ENCODE peak calls at places on chromosomes 3 and 15, in five cellular contexts. One of them, this sample, is unnamed.

GRCh38 chr3:130963878-130964277 is 62.7 kb downstream of the ASTE1 start:
- DNase-seq in neural progenitor cell: peak; percentile 81
- DNase-seq in uterus: no peak
- DNase-seq in CD8-positive, alpha-beta memory T cell: no peak
- DNase-seq in prostate gland: no peak
- DNase-seq in this sample: peak; percentile 51

GRCh38 chr15:36948982-36949381 is 151.4 kb downstream of the MEIS2 start:
- DNase-seq in neural progenitor cell: peak; percentile 24
- DNase-seq in uterus: no peak
- DNase-seq in CD8-positive, alpha-beta memory T cell: no peak
- DNase-seq in prostate gland: no peak
- DNase-seq in this sample: no peak

GRCh38 chr3:42632146-42632545 is 21.4 kb upstream of the ZBTB47 start:
- DNase-seq in neural progenitor cell: no peak
- DNase-seq in uterus: no peak
- DNase-seq in CD8-positive, alpha-beta memory T cell: no peak
- DNase-seq in prostate gland: no peak
- DNase-seq in this sample: no peak

GRCh38 chr3:464255-464654 is 267.7 kb downstream of the CHL1 start:
- DNase-seq in neural progenitor cell: no peak
- DNase-seq in uterus: no peak
- DNase-seq in CD8-positive, alpha-beta memory T cell: no peak
- DNase-seq in prostate gland: no peak
- DNase-seq in this sample: no peak

GRCh38 chr15:48315041-48315440 is 16.2 kb upstream of the DUT start:
- DNase-seq in neural progenitor cell: no peak
- DNase-seq in uterus: no peak
- DNase-seq in CD8-positive, alpha-beta memory T cell: no peak
- DNase-seq in prostate gland: no peak
- DNase-seq in this sample: no peak

GRCh38 chr3:82033186-82033585 is 271.7 kb upstream of the GBE1 start:
- DNase-seq in neural progenitor cell: no peak
- DNase-seq in uterus: no peak
- DNase-seq in CD8-positive, alpha-beta memory T cell: no peak
- DNase-seq in prostate gland: no peak
- DNase-seq in this sample: no peak

GRCh38 chr3:135456182-135456790 is 509.2 kb upstream of the PPP2R3A start:
- DNase-seq in neural progenitor cell: peak; percentile 83
- DNase-seq in uterus: no peak
- DNase-seq in CD8-positive, alpha-beta memory T cell: no peak
- DNase-seq in prostate gland: no peak
- DNase-seq in this sample: no peak

GRCh38 chr3:23055733-23056376 is 147.3 kb upstream of the UBE2E2 start:
- DNase-seq in neural progenitor cell: no peak
- DNase-seq in uterus: no peak
- DNase-seq in CD8-positive, alpha-beta memory T cell: no peak
- DNase-seq in prostate gland: no peak
- DNase-seq in this sample: no peak

GRCh38 chr15:56805466-56806146 is 72.3 kb upstream of the ZNF280D start:
- DNase-seq in neural progenitor cell: no peak
- DNase-seq in uterus: peak; percentile 59
- DNase-seq in CD8-positive, alpha-beta memory T cell: no peak
- DNase-seq in prostate gland: no peak
- DNase-seq in this sample: no peak

GRCh38 chr3:133880287-133880686 is 15.4 kb downstream of the RAB6B start:
- DNase-seq in neural progenitor cell: no peak
- DNase-seq in uterus: no peak
- DNase-seq in CD8-positive, alpha-beta memory T cell: peak; percentile 10
- DNase-seq in prostate gland: no peak
- DNase-seq in this sample: no peak

GRCh38 chr3:172991424-172991996 is 149.5 kb downstream of the SPATA16 start:
- DNase-seq in neural progenitor cell: no peak
- DNase-seq in uterus: no peak
- DNase-seq in CD8-positive, alpha-beta memory T cell: no peak
- DNase-seq in prostate gland: no peak
- DNase-seq in this sample: no peak

GRCh38 chr3:46889381-46890110 is 12.0 kb downstream of the PTH1R start:
- DNase-seq in neural progenitor cell: no peak
- DNase-seq in uterus: peak; percentile 47
- DNase-seq in CD8-positive, alpha-beta memory T cell: no peak
- DNase-seq in prostate gland: no peak
- DNase-seq in this sample: no peak

GRCh38 chr3:46891132-46891531 is 13.6 kb downstream of the PTH1R start:
- DNase-seq in neural progenitor cell: no peak
- DNase-seq in uterus: no peak
- DNase-seq in CD8-positive, alpha-beta memory T cell: no peak
- DNase-seq in prostate gland: no peak
- DNase-seq in this sample: no peak

GRCh38 chr3:46887980-46888494 is 10.5 kb downstream of the PTH1R start:
- DNase-seq in neural progenitor cell: peak; percentile 28
- DNase-seq in uterus: no peak
- DNase-seq in CD8-positive, alpha-beta memory T cell: no peak
- DNase-seq in prostate gland: no peak
- DNase-seq in this sample: no peak

GRCh38 chr3:46888705-46889104 is 11.2 kb downstream of the PTH1R start:
- DNase-seq in neural progenitor cell: no peak
- DNase-seq in uterus: no peak
- DNase-seq in CD8-positive, alpha-beta memory T cell: no peak
- DNase-seq in prostate gland: no peak
- DNase-seq in this sample: no peak

GRCh38 chr3:46890132-46890531 is 12.6 kb downstream of the PTH1R start:
- DNase-seq in neural progenitor cell: no peak
- DNase-seq in uterus: no peak
- DNase-seq in CD8-positive, alpha-beta memory T cell: no peak
- DNase-seq in prostate gland: no peak
- DNase-seq in this sample: no peak
- H3K27me3 ChIP-seq in neural progenitor cell: peaks cover 91% of the 10 kb centered on the region
- H3K27me3 ChIP-seq in uterus: no peaks in the 10 kb centered on the region
- H3K27me3 ChIP-seq in CD8-positive, alpha-beta memory T cell: peaks cover 19% of the 10 kb centered on the region
- H3K27me3 ChIP-seq in prostate gland: no peaks in the 10 kb centered on the region
- H3K27me3 ChIP-seq in this sample: peaks cover 30% of the 10 kb centered on the region

GRCh38 chr3:136942796-136943195 is 15.0 kb upstream of the IL20RB start:
- DNase-seq in neural progenitor cell: no peak
- DNase-seq in uterus: no peak
- DNase-seq in CD8-positive, alpha-beta memory T cell: no peak
- DNase-seq in prostate gland: no peak
- DNase-seq in this sample: no peak
- H3K27ac ChIP-seq in neural progenitor cell: no peak overlapping the region
- H3K27ac ChIP-seq in uterus: no peak overlapping the region
- H3K27ac ChIP-seq in CD8-positive, alpha-beta memory T cell: no peak overlapping the region
- H3K27ac ChIP-seq in prostate gland: no peak overlapping the region
- H3K27ac ChIP-seq in this sample: no peak overlapping the region

GRCh38 chr3:72097053-72097452 is 312.1 kb upstream of the PROK2 start:
- DNase-seq in neural progenitor cell: no peak
- DNase-seq in uterus: no peak
- DNase-seq in CD8-positive, alpha-beta memory T cell: no peak
- DNase-seq in prostate gland: no peak
- DNase-seq in this sample: no peak
- H3K27me3 ChIP-seq in neural progenitor cell: peaks cover 20% of the 10 kb centered on the region
- H3K27me3 ChIP-seq in uterus: no peaks in the 10 kb centered on the region
- H3K27me3 ChIP-seq in CD8-positive, alpha-beta memory T cell: no peaks in the 10 kb centered on the region
- H3K27me3 ChIP-seq in prostate gland: no peaks in the 10 kb centered on the region
- H3K27me3 ChIP-seq in this sample: no peaks in the 10 kb centered on the region

GRCh38 chr3:53193466-53194217 is 32.6 kb downstream of the PRKCD start:
- DNase-seq in neural progenitor cell: peak; percentile 41
- DNase-seq in uterus: no peak
- DNase-seq in CD8-positive, alpha-beta memory T cell: no peak
- DNase-seq in prostate gland: no peak
- DNase-seq in this sample: no peak

GRCh38 chr3:53192608-53193007 is 31.6 kb downstream of the PRKCD start:
- DNase-seq in neural progenitor cell: no peak
- DNase-seq in uterus: no peak
- DNase-seq in CD8-positive, alpha-beta memory T cell: no peak
- DNase-seq in prostate gland: peak; percentile 81
- DNase-seq in this sample: no peak

GRCh38 chr3:53195602-53196574 is 34.9 kb downstream of the PRKCD start:
- DNase-seq in neural progenitor cell: peak; percentile 86
- DNase-seq in uterus: no peak
- DNase-seq in CD8-positive, alpha-beta memory T cell: peak; percentile 44
- DNase-seq in prostate gland: no peak
- DNase-seq in this sample: peak; percentile 57

GRCh38 chr3:53195066-53195450 is 34.0 kb downstream of the PRKCD start:
- DNase-seq in neural progenitor cell: no peak
- DNase-seq in uterus: no peak
- DNase-seq in CD8-positive, alpha-beta memory T cell: no peak
- DNase-seq in prostate gland: no peak
- DNase-seq in this sample: no peak

DNA sequence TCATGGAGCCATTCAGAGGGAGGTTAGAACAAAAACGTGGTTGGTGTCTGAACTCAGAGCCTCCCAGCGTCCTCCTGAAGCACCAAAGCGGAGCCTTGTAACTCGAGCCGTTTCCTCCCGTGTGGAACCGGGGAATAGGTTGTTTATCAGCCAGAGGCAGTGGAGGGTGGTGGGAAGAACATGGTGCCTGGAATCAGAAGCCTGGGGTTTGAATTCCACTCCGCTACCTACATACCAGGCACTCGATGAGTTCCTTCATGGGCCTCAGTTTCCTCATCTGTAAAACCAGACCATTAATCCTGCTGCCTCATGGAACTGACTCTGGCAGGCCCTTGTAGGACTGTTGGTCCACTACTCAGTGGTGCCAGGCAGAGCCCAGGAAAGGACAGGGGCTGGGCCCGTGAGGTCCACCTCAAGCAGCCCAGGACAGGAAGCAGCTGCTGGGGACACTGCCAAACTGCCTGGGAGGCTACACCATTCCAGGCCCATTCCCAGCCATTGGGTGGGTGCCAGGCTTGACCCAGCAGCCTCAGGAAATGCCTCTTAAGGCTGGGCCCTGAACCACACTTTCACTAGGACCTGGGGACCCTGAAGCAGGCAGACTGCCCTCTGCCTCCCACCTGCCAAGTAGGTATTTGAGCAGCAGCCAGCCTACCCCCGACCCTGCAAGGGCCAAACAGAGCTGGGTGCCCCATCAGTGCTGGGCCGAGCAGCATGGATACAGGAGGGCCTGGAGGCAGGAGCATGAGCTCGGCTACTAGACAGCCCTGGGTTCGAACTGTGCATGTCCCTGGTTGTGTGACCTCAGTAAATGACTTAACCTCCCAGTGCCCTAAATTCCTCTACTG is 33.4 kb downstream of the PRKCD start:
- DNase-seq in neural progenitor cell: peak; percentile 60
- DNase-seq in uterus: peak; percentile 33
- DNase-seq in CD8-positive, alpha-beta memory T cell: no peak
- DNase-seq in prostate gland: no peak
- DNase-seq in this sample: no peak
- H3K27ac ChIP-seq in neural progenitor cell: no peak overlapping the region
- H3K27ac ChIP-seq in uterus: no peak overlapping the region
- H3K27ac ChIP-seq in CD8-positive, alpha-beta memory T cell: no peak overlapping the region
- H3K27ac ChIP-seq in prostate gland: peak overlapping the region; percentile 66
- H3K27ac ChIP-seq in this sample: no peak overlapping the region

GRCh38 chr3:15180042-15180611 is 25.9 kb upstream of the CAPN7 start:
- DNase-seq in neural progenitor cell: no peak
- DNase-seq in uterus: no peak
- DNase-seq in CD8-positive, alpha-beta memory T cell: no peak
- DNase-seq in prostate gland: no peak
- DNase-seq in this sample: no peak
- H3K27me3 ChIP-seq in neural progenitor cell: no peaks in the 10 kb centered on the region
- H3K27me3 ChIP-seq in uterus: no peaks in the 10 kb centered on the region
- H3K27me3 ChIP-seq in CD8-positive, alpha-beta memory T cell: no peaks in the 10 kb centered on the region
- H3K27me3 ChIP-seq in prostate gland: no peaks in the 10 kb centered on the region
- H3K27me3 ChIP-seq in this sample: peaks cover 11% of the 10 kb centered on the region

GRCh38 chr3:195888311-195888761 is 20.0 kb downstream of the TNK2 start:
- DNase-seq in neural progenitor cell: no peak
- DNase-seq in uterus: no peak
- DNase-seq in CD8-positive, alpha-beta memory T cell: no peak
- DNase-seq in prostate gland: no peak
- DNase-seq in this sample: no peak
- H3K27ac ChIP-seq in neural progenitor cell: no peak overlapping the region
- H3K27ac ChIP-seq in uterus: no peak overlapping the region
- H3K27ac ChIP-seq in CD8-positive, alpha-beta memory T cell: no peak overlapping the region
- H3K27ac ChIP-seq in prostate gland: no peak overlapping the region
- H3K27ac ChIP-seq in this sample: no peak overlapping the region

DNA sequence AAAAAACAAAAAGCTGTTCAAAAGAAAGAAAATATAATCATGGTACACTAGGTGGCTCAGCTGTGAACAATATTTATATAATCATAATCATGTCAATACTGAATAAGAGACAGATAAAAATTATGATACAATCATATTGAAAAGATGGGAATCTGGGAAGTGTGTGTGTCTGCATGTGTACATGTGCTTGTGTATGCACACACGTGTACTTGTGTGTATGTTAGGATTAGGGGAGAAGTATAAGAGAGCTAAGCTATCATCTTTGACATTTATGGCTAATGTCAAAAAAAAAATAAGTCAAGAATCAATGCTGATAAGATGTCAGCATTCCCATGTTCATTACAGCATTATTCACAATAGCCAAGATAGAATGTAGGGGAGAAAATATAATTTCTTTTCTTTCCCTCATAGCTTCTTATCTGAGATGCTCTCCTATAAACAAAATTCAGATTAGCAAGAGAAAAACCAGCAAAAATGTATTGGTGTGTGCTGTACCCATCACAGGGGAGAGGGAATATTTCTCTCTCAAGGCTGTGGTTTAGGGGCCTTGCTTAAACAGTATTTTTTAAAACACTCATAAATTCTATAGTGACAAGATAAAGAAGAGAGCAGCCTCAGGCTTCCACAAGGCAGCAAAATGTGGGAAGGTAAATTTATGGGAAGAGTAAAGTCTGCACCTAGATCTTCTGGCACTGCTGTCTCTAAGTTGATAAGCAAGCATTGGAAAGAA is 63.4 kb upstream of the ITGA11 start:
- DNase-seq in neural progenitor cell: no peak
- DNase-seq in uterus: no peak
- DNase-seq in CD8-positive, alpha-beta memory T cell: no peak
- DNase-seq in prostate gland: no peak
- DNase-seq in this sample: no peak
- H3K27me3 ChIP-seq in neural progenitor cell: no peaks in the 10 kb centered on the region
- H3K27me3 ChIP-seq in uterus: no peaks in the 10 kb centered on the region
- H3K27me3 ChIP-seq in CD8-positive, alpha-beta memory T cell: no peaks in the 10 kb centered on the region
- H3K27me3 ChIP-seq in prostate gland: no peaks in the 10 kb centered on the region
- H3K27me3 ChIP-seq in this sample: no peaks in the 10 kb centered on the region

GRCh38 chr15:52221730-52222129 is 30.5 kb upstream of the GNB5 start:
- DNase-seq in neural progenitor cell: no peak
- DNase-seq in uterus: no peak
- DNase-seq in CD8-positive, alpha-beta memory T cell: peak; percentile 13
- DNase-seq in prostate gland: no peak
- DNase-seq in this sample: no peak
- H3K27ac ChIP-seq in neural progenitor cell: no peak overlapping the region
- H3K27ac ChIP-seq in uterus: no peak overlapping the region
- H3K27ac ChIP-seq in CD8-positive, alpha-beta memory T cell: peak overlapping the region; percentile 15
- H3K27ac ChIP-seq in prostate gland: no peak overlapping the region
- H3K27ac ChIP-seq in this sample: no peak overlapping the region